ENCODE peak calls at places on chromosomes 6 and 20, in four cellular contexts. G, C, O and P are unnamed samples.

GRCh38 chr6:109867009-109867969 is 110.8 kb upstream of the GPR6 start:
- DNase-seq in O (peak), C (no peak), G (no peak), P (no peak)

GRCh38 chr6:134835998-134836397 is 113.9 kb downstream of the ALDH8A1 start:
- DNase-seq in C (no peak), O (no peak), G (no peak), P (no peak)

GRCh38 chr6:28474441-28475219 is 31.3 kb upstream of the ZSCAN23 start:
- DNase-seq in O (peak), C (no peak), G (peak), P (peak)

GRCh38 chr20:10297684-10298240 is 79.1 kb downstream of the SNAP25 start:
- DNase-seq in G (no peak), O (no peak), C (no peak), P (no peak)

GRCh38 chr20:19915111-19915798 is 101.9 kb upstream of the NAA20 start:
- DNase-seq in O (no peak), G (no peak), C (peak), P (peak)

GRCh38 chr6:39416728-39417127 is 94.2 kb upstream of the KCNK16 start:
- DNase-seq in G (no peak), O (peak), C (no peak), P (no peak)

GRCh38 chr20:39839406-39840119 is 849.5 kb downstream of the MAFB start:
- DNase-seq in C (no peak), O (no peak), G (no peak), P (no peak)

GRCh38 chr6:121042766-121043165 is 291.5 kb downstream of the TBC1D32 start:
- DNase-seq in C (no peak), O (no peak), G (no peak), P (no peak)

GRCh38 chr6:15987569-15987968 is 141.3 kb upstream of the MYLIP start:
- DNase-seq in O (peak), G (no peak), C (no peak), P (no peak)

GRCh38 chr6:135329851-135330803 is 149.0 kb downstream of the MYB start:
- DNase-seq in C (no peak), O (no peak), G (no peak), P (no peak)

GRCh38 chr6:133854633-133855598 is 34.0 kb upstream of the TCF21 start:
- DNase-seq in C (no peak), O (peak), G (peak), P (no peak)

GRCh38 chr6:39050453-39051112 is 2.0 kb downstream of the GLP1R start:
- DNase-seq in G (no peak), C (no peak), O (no peak), P (no peak)

GRCh38 chr20:10902836-10903410 is 229.1 kb upstream of the JAG1 start:
- DNase-seq in G (no peak), C (no peak), O (no peak), P (no peak)

GRCh38 chr6:125718109-125718508 is 31.3 kb upstream of the HEY2 start:
- DNase-seq in C (no peak), O (no peak), G (no peak), P (no peak)

GRCh38 chr6:33822575-33823395 is 19.0 kb upstream of the MLN start:
- DNase-seq in C (peak), O (peak), G (peak), P (peak)

GRCh38 chr6:33696538-33697518 is 14.7 kb downstream of the UQCC2 start:
- DNase-seq in G (peak), O (peak), C (no peak), P (peak)

GRCh38 chr20:39298116-39298515 is 336.0 kb downstream of the DHX35 start:
- DNase-seq in C (no peak), G (no peak), O (no peak), P (no peak)

GRCh38 chr20:7003598-7003997 is 236.1 kb downstream of the BMP2 start:
- DNase-seq in O (no peak), C (no peak), G (no peak), P (no peak)
- H2AFZ ChIP-seq in O (no peak), C (peak), G (no peak), P (no peak)

DNA sequence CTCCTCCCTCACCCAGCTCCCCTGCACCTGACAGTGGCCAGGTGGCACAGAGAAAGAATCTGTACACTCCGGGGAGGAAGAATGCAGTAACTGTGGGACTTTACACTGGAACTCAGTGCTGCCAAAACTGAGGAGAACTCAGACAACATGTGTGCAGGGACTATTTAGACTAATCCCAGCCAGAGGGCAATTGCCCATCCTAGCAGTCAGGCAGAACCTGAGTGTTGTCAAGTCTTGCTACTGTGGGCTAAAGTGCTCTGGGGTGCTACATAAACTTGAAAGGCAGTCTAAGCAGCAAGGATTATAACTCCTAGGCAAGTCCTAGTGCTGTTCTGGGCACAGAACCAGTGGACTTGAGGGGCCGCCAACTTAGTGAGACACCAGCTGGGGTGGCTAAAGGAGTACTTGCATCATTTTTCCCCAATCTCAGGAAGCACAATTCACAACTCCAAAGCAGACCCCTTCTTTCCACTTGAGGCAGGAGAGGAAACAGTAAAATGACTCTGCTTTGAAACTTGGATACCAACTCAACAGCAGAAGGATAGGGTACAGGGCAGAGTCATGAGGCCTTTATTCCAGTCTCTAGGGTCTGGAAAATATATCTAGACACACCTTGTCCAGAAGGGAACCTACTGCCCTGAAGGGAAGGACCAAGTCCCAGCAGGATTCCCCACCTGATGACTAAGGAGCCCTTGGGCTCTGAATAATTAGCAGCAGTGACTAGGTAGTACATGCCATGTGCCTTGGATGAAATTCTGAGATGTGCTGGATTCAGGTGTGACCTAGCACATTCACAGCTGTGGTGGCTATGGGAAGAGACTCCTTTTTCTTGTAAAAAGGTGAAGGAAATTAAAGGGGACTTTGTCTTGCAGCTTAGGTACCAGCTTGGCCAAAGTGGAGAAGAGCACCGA is 364.0 kb upstream of the PTCHD4 start:
- DNase-seq in G (no peak), O (no peak), C (no peak), P (peak)
- H2AFZ ChIP-seq in G (no peak), O (no peak), C (no peak), P (no peak)

GRCh38 chr20:23027721-23028120 is 7.4 kb upstream of the SSTR4 start:
- DNase-seq in G (no peak), O (no peak), C (peak), P (no peak)

GRCh38 chr20:23021941-23022340 is 13.2 kb upstream of the SSTR4 start:
- DNase-seq in C (no peak), G (no peak), O (peak), P (no peak)

GRCh38 chr20:23022849-23023248 is 12.3 kb upstream of the SSTR4 start:
- DNase-seq in C (no peak), O (no peak), G (no peak), P (no peak)

GRCh38 chr20:23023621-23024187 is 11.4 kb upstream of the SSTR4 start:
- DNase-seq in G (no peak), O (no peak), C (no peak), P (peak)

GRCh38 chr20:23024701-23025100 is 10.4 kb upstream of the SSTR4 start:
- DNase-seq in C (no peak), G (no peak), O (no peak), P (no peak)
- H2AFZ ChIP-seq in C (no peak), G (no peak), O (no peak), P (no peak)

GRCh38 chr20:49727473-49727872 is 13.8 kb upstream of the B4GALT5 start:
- DNase-seq in C (no peak), O (no peak), G (no peak), P (no peak)
- H2AFZ ChIP-seq in C (no peak), O (no peak), G (no peak), P (no peak)

GRCh38 chr6:56403663-56404200 is 156.4 kb upstream of the COL21A1 start:
- DNase-seq in G (no peak), C (no peak), O (no peak), P (no peak)
- H2AFZ ChIP-seq in G (no peak), C (no peak), O (no peak), P (no peak)

GRCh38 chr6:44050872-44051421 is 76.3 kb downstream of the MRPL14 start:
- DNase-seq in O (peak), G (peak), C (no peak), P (no peak)
- H2AFZ ChIP-seq in O (peak), G (peak), C (no peak), P (no peak)

GRCh38 chr6:141482773-141483172 is 650.0 kb upstream of the GJE1 start:
- DNase-seq in G (no peak), C (no peak), O (no peak), P (peak)
- H2AFZ ChIP-seq in G (peak), C (peak), O (no peak), P (peak)

DNA sequence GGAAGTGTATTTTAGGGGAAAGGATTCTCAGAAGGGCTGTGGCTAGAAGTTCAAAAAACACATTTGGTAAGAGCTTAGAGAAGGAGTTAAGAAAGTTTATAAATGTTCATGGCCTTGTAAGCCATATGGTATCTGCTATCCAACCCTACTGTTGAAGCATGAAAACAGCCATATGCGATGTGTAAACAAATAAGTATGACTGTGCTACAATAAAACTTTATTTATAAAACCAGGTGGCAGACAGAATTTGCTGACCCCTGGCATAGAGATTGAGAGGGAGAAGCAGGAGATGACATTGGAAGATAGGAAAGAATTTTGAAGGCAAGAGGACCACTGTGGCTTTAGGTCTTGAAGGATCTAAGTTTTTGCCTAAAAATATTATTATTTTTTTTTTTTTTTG is 583.5 kb downstream of the DOK5 start:
- DNase-seq in C (no peak), G (no peak), O (no peak), P (no peak)
- H2AFZ ChIP-seq in C (no peak), G (no peak), O (no peak), P (no peak)